ENCODE peak calls at places on chromosomes 13 and 19, in ten cellular contexts. N is omental fat pad, G is GM13977, H is kidney, F is lower leg skin, O is heart right ventricle, U is WTC11, A is colonic mucosa, Y is GM12865, J is heart left ventricle. I is an unnamed sample.

GRCh38 chr19:33470040-33470330 is 51.6 kb downstream of the PEPD start:
- DNase-seq in U (no peak), O (no peak), J (no peak), Y (no peak), G (no peak), N (no peak), A (no peak), H (no peak), F (no peak), I (no peak)

GRCh38 chr19:17950310-17951150 is 16.4 kb upstream of the KCNN1 start:
- DNase-seq in J (no peak), N (no peak), G (peak; percentile 65), Y (no peak), F (no peak), H (no peak), U (peak; percentile 73), O (no peak), A (no peak), I (no peak)

GRCh38 chr13:112072531-112073244 is 5.7 kb downstream of the SOX1 start:
- DNase-seq in H (no peak), N (no peak), J (no peak), F (no peak), U (peak; percentile 83), A (no peak), Y (no peak), O (peak; percentile 17), G (no peak), I (no peak)

GRCh38 chr19:10718205-10719196 is 622 bp downstream of the DNM2 start:
- DNase-seq in U (peak; percentile 38), A (no peak), Y (peak; percentile 68), N (no peak), F (no peak), H (peak; percentile 87), O (no peak), J (peak; percentile 51), G (peak; percentile 64), I (peak; percentile 66)

GRCh38 chr13:113861433-113862030 is 2.3 kb downstream of the GAS6 start:
- DNase-seq in H (no peak), F (no peak), G (no peak), O (no peak), U (no peak), Y (no peak), A (peak; percentile 43), N (no peak), J (no peak), I (no peak)

GRCh38 chr13:45512148-45512498 is 47.4 kb downstream of the COG3 start:
- DNase-seq in J (no peak), F (no peak), O (no peak), H (no peak), N (no peak), A (no peak), G (no peak), Y (no peak), U (no peak), I (no peak)

GRCh38 chr13:88701551-88701950 is 1030.4 kb downstream of the SLITRK5 start:
- DNase-seq in O (no peak), U (no peak), F (no peak), J (no peak), A (no peak), N (no peak), H (no peak), G (no peak), Y (no peak), I (no peak)

GRCh38 chr19:46371371-46371901 is 24.5 kb downstream of the PPP5C start:
- DNase-seq in N (no peak), H (peak; percentile 52), J (no peak), G (no peak), O (no peak), A (no peak), Y (no peak), F (no peak), U (no peak), I (no peak)

GRCh38 chr19:1455336-1456120 is 5.6 kb downstream of the APC2 start:
- DNase-seq in N (no peak), J (no peak), U (peak; percentile 99), H (peak; percentile 83), F (peak; percentile 40), Y (peak; percentile 68), A (peak; percentile 91), G (peak; percentile 89), O (no peak), I (peak; percentile 76)

DNA sequence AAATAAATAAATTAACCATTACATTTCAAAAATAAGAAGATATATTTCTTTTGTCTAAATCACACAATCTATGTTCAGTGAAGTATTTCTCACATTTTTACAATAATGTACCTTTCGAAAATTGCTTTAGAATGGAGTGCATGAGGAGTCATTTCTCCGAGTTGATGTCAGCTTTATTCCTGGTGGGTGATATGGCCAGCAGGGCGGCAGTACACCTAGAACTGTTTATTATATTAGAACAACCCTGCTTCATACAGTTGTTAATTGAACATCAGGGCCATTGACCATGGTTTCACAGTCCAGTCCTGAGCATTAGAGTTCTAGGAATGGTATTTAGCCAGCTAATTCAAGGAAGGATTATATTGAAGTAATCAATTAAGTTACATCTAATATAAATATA is 696.3 kb upstream of the SLC10A2 start:
- DNase-seq in F (no peak), U (no peak), J (no peak), A (no peak), N (no peak), Y (no peak), G (no peak), O (no peak), H (no peak), I (no peak)
- TF ChIP-seq CTCF in F (no peak), U (no peak), J (no peak), A (no peak), N (no peak), Y (no peak), G (peak; percentile 13), O (no peak), H (no peak), I (peak; percentile 41)

GRCh38 chr19:28213476-28214082 is 999.4 kb downstream of the UQCRFS1 start:
- DNase-seq in O (no peak), G (no peak), J (no peak), U (no peak), F (no peak), Y (peak; percentile 34), H (no peak), N (no peak), A (no peak), I (no peak)

GRCh38 chr19:28218728-28219127 is 994.2 kb downstream of the UQCRFS1 start:
- DNase-seq in J (no peak), H (no peak), U (no peak), Y (no peak), A (no peak), N (no peak), O (no peak), G (no peak), F (no peak), I (no peak)

GRCh38 chr19:28221736-28222135 is 991.2 kb downstream of the UQCRFS1 start:
- DNase-seq in Y (no peak), G (no peak), J (no peak), O (no peak), A (no peak), N (no peak), F (no peak), U (no peak), H (no peak), I (no peak)

DNA sequence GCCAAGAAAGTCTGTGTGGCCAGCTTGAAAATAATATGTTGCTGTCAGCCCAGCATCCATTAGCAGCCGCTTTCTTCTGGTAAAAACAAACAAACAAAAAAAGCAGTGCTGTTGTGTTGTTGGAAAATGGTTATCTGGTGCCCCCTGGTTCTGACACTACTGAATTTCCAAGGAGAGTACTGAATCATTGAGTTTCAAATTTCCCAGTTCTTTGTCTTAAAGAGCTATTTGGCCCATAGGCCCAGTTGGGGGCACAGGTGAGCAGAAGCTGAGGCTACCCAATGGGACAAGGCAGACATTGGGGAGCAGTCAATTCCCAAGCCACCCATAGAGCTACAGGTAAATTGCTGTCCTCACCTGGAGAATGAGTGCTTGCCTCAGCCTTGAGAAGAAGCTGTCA is 995.9 kb downstream of the UQCRFS1 start:
- DNase-seq in A (no peak), G (no peak), O (no peak), F (no peak), N (no peak), H (no peak), J (no peak), Y (no peak), U (peak; percentile 50), I (no peak)
- TF ChIP-seq CTCF in A (no peak), G (no peak), O (no peak), F (no peak), N (no peak), H (no peak), J (no peak), Y (no peak), U (peak; percentile 22), I (no peak)

GRCh38 chr13:99200433-99201167 is at the start of gene UBAC2:
- DNase-seq in F (peak; percentile 91), O (peak; percentile 94), J (peak; percentile 97), A (peak; percentile 94), G (peak; percentile 99), N (peak; percentile 76), U (peak; percentile 95), Y (peak; percentile 97), H (peak; percentile 98), I (peak; percentile 96)
- TF ChIP-seq CTCF in F (no peak), O (peak; percentile 29), J (no peak), A (no peak), G (no peak), N (no peak), U (no peak), Y (no peak), H (no peak), I (peak; percentile 9)

GRCh38 chr13:65461590-65461989 is 1768.5 kb downstream of the PCDH9 start:
- DNase-seq in U (no peak), N (no peak), F (no peak), Y (peak; percentile 7), H (no peak), A (no peak), J (no peak), G (no peak), O (no peak), I (no peak)
- TF ChIP-seq CTCF in U (no peak), N (no peak), F (no peak), Y (no peak), H (no peak), A (no peak), J (no peak), G (no peak), O (no peak), I (no peak)

GRCh38 chr19:19610376-19611240 is 7.9 kb downstream of the PBX4 start:
- DNase-seq in G (no peak), J (no peak), U (no peak), F (no peak), N (no peak), O (no peak), H (no peak), Y (no peak), A (no peak), I (no peak)
- TF ChIP-seq CTCF in G (no peak), J (no peak), U (no peak), F (no peak), N (no peak), O (no peak), H (no peak), Y (no peak), A (no peak), I (no peak)

I was measured in DND-41.